ENCODE peak calls at places on chromosomes 1 and 21, in four cellular contexts. V is HCT116, G is A549, F is GM12878. J is an unnamed sample.
A peak's percentile ranks its signal among the peaks of the same experiment; 100 is the strongest.

GRCh38 chr21:21063828-21064227 is 65.6 kb downstream of the NCAM2 start:
- DNase-seq in V (no peak), G (no peak), F (no peak), J (no peak)

GRCh38 chr1:233081686-233082085 is 131.3 kb downstream of the NTPCR start:
- DNase-seq in V (no peak), G (no peak), F (no peak), J (peak; percentile 47)

GRCh38 chr1:8815582-8816285 is 1.7 kb downstream of the RERE start:
- DNase-seq in V (no peak), G (no peak), F (no peak), J (no peak)

GRCh38 chr1:246875041-246876026 is 56.4 kb downstream of the AHCTF1 start:
- DNase-seq in V (no peak), G (no peak), F (peak; percentile 23), J (peak; percentile 88)

GRCh38 chr21:15301736-15302135 is 236.9 kb upstream of the NRIP1 start:
- DNase-seq in V (no peak), G (peak; percentile 32), F (no peak), J (no peak)

GRCh38 chr1:160971618-160972056 is 17.0 kb upstream of the ITLN2 start:
- DNase-seq in V (no peak), G (no peak), F (peak; percentile 70), J (no peak)

GRCh38 chr1:168227620-168228019 is 1.8 kb downstream of the SFT2D2 start:
- DNase-seq in V (no peak), G (no peak), F (no peak), J (no peak)

GRCh38 chr21:38042246-38042645 is 126.0 kb upstream of the KCNJ6 start:
- DNase-seq in V (no peak), G (peak; percentile 66), F (no peak), J (no peak)

GRCh38 chr1:1169429-1170214 is 4.1 kb upstream of the TTLL10 start:
- DNase-seq in V (no peak), G (no peak), F (no peak), J (no peak)

GRCh38 chr1:238063454-238063853 is 172.7 kb upstream of the ZP4 start:
- DNase-seq in V (no peak), G (peak; percentile 2), F (peak; percentile 60), J (peak; percentile 55)

GRCh38 chr1:111867868-111868440 is 112.3 kb downstream of the DDX20 start:
- DNase-seq in V (no peak), G (no peak), F (no peak), J (no peak)

GRCh38 chr1:31937300-31938183 is 626 bp downstream of the PTP4A2 start:
- DNase-seq in V (no peak), G (peak; percentile 37), F (no peak), J (peak; percentile 65)

GRCh38 chr1:168621356-168621755 is 45.0 kb downstream of the XCL1 start:
- DNase-seq in V (no peak), G (no peak), F (no peak), J (no peak)

GRCh38 chr21:36791150-36791549 is 92.2 kb downstream of the SIM2 start:
- DNase-seq in V (no peak), G (no peak), F (no peak), J (no peak)

GRCh38 chr1:174967845-174968705 is 31.7 kb upstream of the CACYBP start:
- DNase-seq in V (no peak), G (no peak), F (no peak), J (no peak)

GRCh38 chr21:41957991-41958766 is 4.4 kb upstream of the C2CD2 start:
- DNase-seq in V (peak; percentile 61), G (peak; percentile 65), F (no peak), J (peak; percentile 98)
- TF ChIP-seq CEBPB in V (no peak), G (no peak), F (no peak), J (no peak)

GRCh38 chr1:165254376-165254775 is 102.1 kb downstream of the LMX1A start:
- DNase-seq in V (no peak), G (no peak), F (no peak), J (no peak)
- TF ChIP-seq CEBPB in V (no peak), G (no peak), F (no peak), J (no peak)

DNA sequence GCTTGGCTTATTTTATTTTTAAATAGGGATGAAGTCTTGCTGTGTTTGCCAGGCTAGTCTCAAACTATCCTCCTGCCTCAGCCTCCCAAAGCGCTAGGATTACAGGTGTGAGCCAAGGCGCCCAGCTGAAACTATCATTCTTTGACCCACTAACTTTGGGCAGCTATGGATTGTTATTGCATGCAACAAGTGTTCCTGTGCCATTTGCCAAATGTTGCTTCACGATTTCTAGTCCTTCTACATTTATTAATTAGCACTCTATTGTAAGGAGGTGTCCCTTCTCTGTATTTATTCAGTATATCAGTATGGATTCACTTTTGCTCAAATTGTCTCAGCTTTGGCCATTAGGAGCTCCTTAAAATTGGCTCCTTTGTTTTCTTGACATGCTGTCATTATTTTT is 36.4 kb downstream of the YTHDF2 start:
- DNase-seq in V (no peak), G (no peak), F (no peak), J (no peak)
- TF ChIP-seq CEBPB in V (no peak), G (no peak), F (no peak), J (no peak)

DNA sequence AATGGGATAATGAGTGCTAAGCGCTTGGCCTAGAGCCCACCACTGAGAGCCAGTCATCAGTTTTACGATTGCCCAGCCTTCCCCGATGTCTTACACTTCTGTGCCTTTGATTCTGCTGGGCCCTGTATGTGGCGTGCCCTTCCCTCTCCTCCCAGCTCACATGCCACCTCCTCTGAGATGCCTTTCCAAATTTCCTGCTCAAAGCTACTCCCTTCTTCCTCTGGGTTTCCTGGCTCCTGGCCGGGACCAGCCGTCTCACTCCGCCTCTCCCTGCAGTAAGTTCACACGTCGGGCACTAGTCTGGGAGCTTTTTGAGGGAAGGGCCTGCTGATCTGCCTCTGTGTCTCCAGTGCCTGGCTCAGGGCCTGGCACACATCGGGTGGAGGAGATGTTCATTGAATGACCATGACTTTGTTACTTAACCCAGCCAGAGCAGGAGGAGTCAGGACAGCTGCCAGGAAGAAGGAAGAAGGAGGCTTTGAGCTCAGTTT is 63.4 kb downstream of the EPHB2 start:
- DNase-seq in V (no peak), G (no peak), F (no peak), J (peak; percentile 38)
- TF ChIP-seq CEBPB in V (no peak), G (no peak), F (no peak), J (no peak)

DNA sequence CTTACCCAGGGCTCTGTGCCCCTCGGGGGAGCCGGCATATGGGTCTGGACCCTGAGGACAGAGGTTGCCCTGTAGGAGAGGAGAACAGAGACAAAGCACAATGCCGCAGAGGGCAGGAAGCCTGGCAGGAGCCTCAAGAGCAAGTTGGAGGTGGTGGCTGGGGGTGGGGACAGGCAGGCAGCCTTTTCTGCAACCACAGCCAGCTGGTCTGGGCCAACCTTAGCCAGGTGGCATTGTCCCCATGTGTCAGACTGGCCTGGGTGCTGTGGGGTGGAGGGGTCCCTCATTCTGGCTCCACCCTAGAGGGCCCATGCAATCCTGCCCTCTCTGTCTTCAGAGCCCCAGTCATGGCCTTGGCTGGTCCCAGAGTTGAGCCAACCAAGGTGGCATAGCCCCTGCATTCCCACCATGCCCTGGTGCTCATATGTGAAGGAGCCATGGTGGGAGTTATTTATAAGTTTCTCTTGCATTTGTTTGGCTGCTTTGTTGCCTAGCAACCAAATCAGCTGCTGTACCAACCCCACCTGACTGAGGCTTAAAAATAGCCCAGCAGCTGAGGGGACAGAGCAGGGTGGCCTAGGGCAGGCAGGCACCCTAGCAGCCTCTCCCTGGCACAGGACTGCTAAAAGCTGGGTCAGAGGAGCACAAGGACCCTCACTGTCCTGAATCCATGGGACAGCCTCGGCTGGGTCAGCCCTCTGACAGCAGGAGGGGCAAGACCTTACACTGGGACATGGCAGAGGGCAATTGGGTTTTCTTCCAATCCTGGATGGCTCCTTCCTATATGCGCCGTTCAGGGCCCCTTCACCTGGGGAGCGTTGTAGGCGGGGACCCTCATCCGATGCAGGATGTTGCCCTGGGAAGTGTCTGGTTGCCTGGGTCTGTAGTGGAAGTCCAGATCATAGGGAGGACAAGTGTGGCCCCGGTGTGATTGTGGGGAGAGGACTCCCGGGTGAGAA is 19.5 kb downstream of the MAP7D1 start:
- DNase-seq in V (no peak), G (no peak), F (no peak), J (peak; percentile 56)
- TF ChIP-seq CEBPB in V (no peak), G (no peak), F (no peak), J (no peak)

GRCh38 chr1:5338466-5338865 is 653.8 kb downstream of the NPHP4 start:
- DNase-seq in V (no peak), G (no peak), F (no peak), J (no peak)
- TF ChIP-seq CEBPB in V (no peak), G (no peak), F (no peak), J (no peak)